ENCODE peak calls at places on chromosomes 1 and 21, in four cellular contexts. K is K562, S is HepG2, M is HCT116. N is an unnamed sample. For H3K27me3, the result is how much of the 10 kb centered on the place peaks cover.

GRCh38 chr1:94597701-94598100 is 56.1 kb upstream of the F3 start:
- DNase-seq in S (no peak), K (no peak), M (no peak), N (no peak)

GRCh38 chr1:111234866-111235265 is 7.4 kb downstream of the CHI3L2 start:
- DNase-seq in S (no peak), M (no peak), K (no peak), N (no peak)

GRCh38 chr1:186792870-186793581 is 35.7 kb upstream of the PLA2G4A start:
- DNase-seq in S (no peak), M (no peak), K (no peak), N (no peak)

GRCh38 chr1:243465081-243465480 is 209.2 kb downstream of the SDCCAG8 start:
- DNase-seq in M (no peak), S (no peak), K (no peak), N (no peak)

GRCh38 chr1:6860401-6860800 is 75.1 kb downstream of the CAMTA1 start:
- DNase-seq in M (peak), K (no peak), S (no peak), N (no peak)

GRCh38 chr1:198829356-198829755 is 190.5 kb downstream of the PTPRC start:
- DNase-seq in S (no peak), M (no peak), K (no peak), N (no peak)

GRCh38 chr1:179777731-179778130 is 34.6 kb downstream of the FAM163A start:
- DNase-seq in K (no peak), M (no peak), S (no peak), N (no peak)

GRCh38 chr1:232049335-232049734 is 422.7 kb downstream of the DISC1 start:
- DNase-seq in K (no peak), M (no peak), S (peak), N (no peak)

GRCh38 chr21:43270800-43271261 is 102.0 kb downstream of the CRYAA start:
- DNase-seq in M (no peak), K (no peak), S (no peak), N (peak)

GRCh38 chr1:105072446-105072845 is 1322.7 kb downstream of the AMY1C start:
- DNase-seq in K (no peak), M (no peak), S (no peak), N (no peak)

GRCh38 chr1:95384570-95384969 is 150.6 kb downstream of the RWDD3 start:
- DNase-seq in M (no peak), S (peak), K (peak), N (no peak)

GRCh38 chr1:61469365-61469764 is 255.6 kb downstream of the TM2D1 start:
- DNase-seq in S (no peak), K (no peak), M (no peak), N (no peak)

GRCh38 chr1:113963281-113963906 is 15.9 kb upstream of the OLFML3 start:
- DNase-seq in S (no peak), K (no peak), M (no peak), N (no peak)

GRCh38 chr1:241834733-241835377 is 13.1 kb upstream of the EXO1 start:
- DNase-seq in S (peak), K (peak), M (peak), N (peak)

GRCh38 chr1:54404939-54405880 is 984 bp downstream of the SSBP3 start:
- DNase-seq in S (no peak), M (no peak), K (no peak), N (peak)
- TF ChIP-seq ELF1 in S (no peak), M (no peak), K (no peak), N (no peak)

GRCh38 chr1:115465802-115466363 is 127.8 kb upstream of the NGF start:
- DNase-seq in K (no peak), M (no peak), S (no peak), N (peak)

GRCh38 chr1:115467790-115468189 is 129.7 kb upstream of the NGF start:
- DNase-seq in K (no peak), M (no peak), S (no peak), N (no peak)

GRCh38 chr1:115466433-115466832 is 128.4 kb upstream of the NGF start:
- DNase-seq in K (peak), S (no peak), M (no peak), N (no peak)

GRCh38 chr1:115469703-115470476 is 131.8 kb upstream of the NGF start:
- DNase-seq in S (peak), K (peak), M (peak), N (peak)

GRCh38 chr1:115467196-115467595 is 129.1 kb upstream of the NGF start:
- DNase-seq in M (no peak), S (no peak), K (no peak), N (no peak)
- H3K27ac ChIP-seq in M (no peak), S (no peak), K (no peak), N (no peak)

GRCh38 chr1:32887623-32888022 is 1.3 kb downstream of the HPCA start:
- DNase-seq in K (no peak), S (no peak), M (no peak), N (no peak)

GRCh38 chr1:32889731-32890278 is 3.5 kb downstream of the HPCA start:
- DNase-seq in K (no peak), M (no peak), S (no peak), N (peak)

GRCh38 chr1:32888134-32888533 is 1.8 kb downstream of the HPCA start:
- DNase-seq in K (no peak), M (no peak), S (no peak), N (no peak)

GRCh38 chr1:32890516-32891240 is 4.4 kb downstream of the HPCA start:
- DNase-seq in K (no peak), M (no peak), S (no peak), N (peak)

GRCh38 chr1:32888677-32889420 is 2.6 kb downstream of the HPCA start:
- DNase-seq in M (no peak), K (no peak), S (no peak), N (no peak)
- H3K27me3 ChIP-seq in M (under half), K (under half), S (under half), N (under half)

DNA sequence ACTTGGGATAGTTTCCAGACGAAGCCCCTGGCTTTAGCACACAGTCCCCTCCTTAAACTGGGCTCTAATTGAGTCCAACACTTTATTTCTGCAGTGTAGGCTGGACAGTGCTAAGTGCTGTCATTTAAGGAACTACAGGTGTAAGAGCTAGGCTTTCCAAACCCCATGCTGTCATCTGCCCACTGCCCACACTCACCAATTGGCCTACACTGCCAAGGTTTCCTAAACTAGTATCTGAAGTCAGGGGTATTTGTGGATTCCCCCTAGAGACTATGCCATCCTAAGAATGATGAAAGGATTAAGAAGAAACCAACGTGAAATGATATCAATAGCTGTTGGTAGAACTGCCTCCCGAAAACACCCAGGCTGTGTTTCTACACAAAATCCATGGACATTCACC is 160.9 kb downstream of the TBX15 start:
- DNase-seq in K (no peak), S (no peak), M (no peak), N (no peak)
- TF ChIP-seq ELF1 in K (no peak), S (no peak), M (no peak), N (no peak)

GRCh38 chr1:4655674-4656532 is 1.5 kb downstream of the AJAP1 start:
- DNase-seq in M (no peak), K (peak), S (no peak), N (peak)
- H3K27ac ChIP-seq in M (no peak), K (no peak), S (no peak), N (no peak)

GRCh38 chr1:25615172-25615541 is 1.4 kb upstream of the MAN1C1 start:
- DNase-seq in K (no peak), M (no peak), S (no peak), N (no peak)

GRCh38 chr1:25616080-25616931 is at the start of gene MAN1C1:
- DNase-seq in M (peak), S (peak), K (peak), N (peak)

GRCh38 chr1:25614466-25615171 is 2.0 kb upstream of the MAN1C1 start:
- DNase-seq in M (no peak), K (peak), S (no peak), N (no peak)

GRCh38 chr1:25616932-25617625 is 488 bp downstream of the MAN1C1 start:
- DNase-seq in M (no peak), S (no peak), K (no peak), N (peak)

DNA sequence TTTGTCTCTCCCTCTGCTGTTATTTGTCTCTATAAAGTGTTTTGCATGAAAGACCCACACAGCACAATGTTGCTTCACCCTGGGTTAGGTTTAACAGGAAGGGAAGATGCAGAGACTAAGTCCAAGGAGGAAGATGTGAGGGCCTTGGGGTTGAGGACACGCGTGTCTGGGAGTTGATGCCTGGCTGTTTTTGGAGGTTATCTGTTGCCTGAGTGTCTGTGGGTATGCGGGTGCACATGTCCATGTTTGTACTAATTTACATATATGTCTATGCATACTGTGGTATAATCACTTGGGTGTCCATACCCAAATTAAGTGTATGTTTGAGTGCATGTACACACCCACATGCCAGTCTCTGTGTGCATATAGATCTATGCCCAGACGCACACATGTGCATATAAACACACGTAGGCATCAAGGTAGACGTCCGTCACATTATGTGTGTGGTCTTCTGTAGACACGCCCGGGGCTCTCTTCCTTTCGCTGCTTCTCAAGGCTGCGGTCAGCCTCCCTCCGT is 970 bp upstream of the MAN1C1 start:
- DNase-seq in M (no peak), S (no peak), K (no peak), N (no peak)
- H3K27me3 ChIP-seq in M (under half), S (under half), K (under half), N (under half)

DNA sequence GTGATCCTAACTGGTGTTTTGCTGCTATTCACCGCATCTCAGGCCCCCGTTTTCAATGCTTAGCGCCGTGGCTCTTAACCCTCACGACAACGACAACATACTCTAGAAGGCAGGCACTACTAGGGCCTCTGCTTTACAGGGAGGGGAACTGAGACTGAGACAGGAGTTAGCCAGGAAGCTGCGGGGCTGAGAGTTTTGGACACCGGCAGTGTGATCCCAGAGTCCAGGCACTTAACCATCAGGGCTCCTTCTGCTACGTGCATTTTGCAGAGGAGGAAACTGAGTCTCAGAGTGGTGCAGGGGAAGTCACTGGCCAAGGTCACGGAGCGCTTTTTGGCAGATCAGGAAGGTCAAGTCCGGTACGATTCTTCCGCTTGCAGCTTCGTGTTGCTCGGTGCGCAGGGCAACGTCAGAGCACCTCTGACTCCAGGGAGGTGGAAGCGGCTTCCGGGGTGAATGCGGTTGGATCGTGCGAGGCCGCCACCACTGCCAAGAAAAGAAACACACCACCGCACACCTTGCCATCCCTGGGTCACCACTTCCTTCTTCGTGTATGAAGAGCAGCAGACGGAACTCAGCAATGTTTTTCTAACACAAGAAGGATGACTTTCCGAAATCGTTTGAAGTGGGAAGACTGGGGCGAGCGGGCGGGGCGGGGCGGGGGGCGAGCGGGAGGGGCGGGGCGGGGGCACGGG is 300.2 kb downstream of the RRAGC start:
- DNase-seq in M (no peak), K (no peak), S (no peak), N (no peak)
- TF ChIP-seq ELF1 in M (no peak), K (no peak), S (no peak), N (no peak)

GRCh38 chr1:203088441-203088840 is 2.6 kb upstream of the MYOG start:
- DNase-seq in K (no peak), M (no peak), S (no peak), N (no peak)
- H3K27ac ChIP-seq in K (no peak), M (no peak), S (no peak), N (no peak)